ENCODE peak calls at places on chromosome 13, in eight cellular contexts. F, M, X, I, H, D, Z and J are unnamed samples.

GRCh38 chr13:44932850-44933251 is 56.4 kb downstream of the NUFIP1 start:
- DNase-seq in F (peak), M (peak), X (no peak), I (no peak), H (no peak), D (no peak), Z (peak), J (peak)

GRCh38 chr13:49454388-49455015 is 10.4 kb downstream of the SETDB2 start:
- DNase-seq in F (no peak), M (peak), X (no peak), I (no peak), H (no peak), D (no peak), Z (no peak), J (peak)

GRCh38 chr13:58994778-58995177 is 1169.0 kb downstream of the DIAPH3 start:
- DNase-seq in F (peak), M (no peak), X (no peak), I (no peak), H (no peak), D (no peak), Z (no peak), J (peak)

GRCh38 chr13:111936267-111936925 is 130.6 kb upstream of the SOX1 start:
- DNase-seq in F (no peak), M (no peak), X (no peak), I (no peak), H (no peak), D (no peak), Z (no peak), J (no peak)

GRCh38 chr13:61192826-61193225 is 222.8 kb downstream of the PCDH20 start:
- DNase-seq in F (no peak), M (no peak), X (no peak), I (no peak), H (no peak), D (no peak), Z (no peak), J (no peak)

GRCh38 chr13:27583645-27584044 is 36.7 kb downstream of the LNX2 start:
- DNase-seq in F (peak), M (peak), X (no peak), I (no peak), H (no peak), D (no peak), Z (no peak), J (peak)

GRCh38 chr13:77300176-77301141 is 26.4 kb downstream of the MYCBP2 start:
- DNase-seq in F (peak), M (peak), X (no peak), I (no peak), H (no peak), D (no peak), Z (peak), J (peak)

GRCh38 chr13:99481357-99481756 is 19.9 kb upstream of the TM9SF2 start:
- DNase-seq in F (no peak), M (no peak), X (no peak), I (no peak), H (no peak), D (no peak), Z (no peak), J (no peak)

GRCh38 chr13:107964356-107964755 is 251.0 kb downstream of the LIG4 start:
- DNase-seq in F (no peak), M (no peak), X (no peak), I (no peak), H (no peak), D (no peak), Z (no peak), J (peak)

GRCh38 chr13:41405367-41405766 is 52.0 kb upstream of the RGCC start:
- DNase-seq in F (no peak), M (no peak), X (no peak), I (no peak), H (no peak), D (no peak), Z (no peak), J (no peak)

GRCh38 chr13:34143637-34144036 is 325.7 kb downstream of the RFC3 start:
- DNase-seq in F (no peak), M (no peak), X (no peak), I (no peak), H (no peak), D (no peak), Z (no peak), J (no peak)

GRCh38 chr13:41268764-41269163 is 5.4 kb upstream of the MTRF1 start:
- DNase-seq in F (peak), M (no peak), X (no peak), I (no peak), H (no peak), D (no peak), Z (peak), J (peak)

DNA sequence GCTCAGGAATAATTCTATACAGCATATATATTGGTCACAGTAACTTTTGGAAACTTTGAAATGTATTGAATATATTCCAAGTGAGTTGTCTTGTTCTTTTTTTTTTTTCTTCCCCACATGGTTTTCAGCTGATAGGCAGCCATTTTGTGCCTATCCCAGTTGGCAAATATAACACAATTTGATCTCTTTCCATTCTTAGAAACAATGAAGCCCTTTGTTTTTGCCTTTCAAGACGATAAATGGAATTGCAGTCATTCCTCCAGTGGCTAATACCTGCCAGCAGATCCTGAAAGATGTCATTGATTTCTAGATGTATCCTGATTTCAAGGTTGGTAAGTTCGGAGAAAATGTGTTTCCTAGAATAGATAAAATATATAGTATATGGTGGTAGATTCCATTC is 951.1 kb upstream of the SLC10A2 start:
- DNase-seq in F (no peak), M (no peak), X (no peak), I (no peak), H (no peak), D (no peak), Z (no peak), J (no peak)
- TF ChIP-seq CTCF in F (no peak), M (no peak), X (no peak), I (no peak), H (no peak), D (no peak), Z (no peak), J (no peak)

GRCh38 chr13:100855151-100855550 is 180.6 kb upstream of the TMTC4 start:
- DNase-seq in F (no peak), M (no peak), X (no peak), I (no peak), H (no peak), D (no peak), Z (no peak), J (no peak)
- TF ChIP-seq CTCF in F (no peak), M (no peak), X (no peak), I (no peak), H (no peak), D (no peak), Z (no peak), J (no peak)

DNA sequence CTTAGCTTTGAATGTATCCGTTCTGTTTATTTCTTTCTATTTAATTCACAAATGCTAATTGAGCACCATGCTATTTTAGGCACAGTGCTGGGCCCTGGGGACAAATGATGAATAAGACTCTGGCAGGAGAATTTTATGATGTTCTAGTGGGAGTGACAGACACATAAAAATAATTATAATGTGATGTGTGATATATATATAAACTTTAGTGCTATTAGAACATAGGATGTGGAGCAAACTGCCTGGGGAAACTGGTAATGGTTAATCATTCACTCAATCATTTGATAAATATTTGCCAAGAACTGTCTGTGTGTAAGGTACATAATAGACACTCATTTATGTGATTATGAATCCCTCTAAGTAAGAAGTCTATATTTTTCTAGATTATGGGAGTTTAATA is 50.7 kb upstream of the FRY start:
- DNase-seq in F (no peak), M (no peak), X (no peak), I (no peak), H (no peak), D (no peak), Z (no peak), J (no peak)
- TF ChIP-seq CTCF in F (no peak), M (no peak), X (no peak), I (no peak), H (no peak), D (no peak), Z (no peak), J (no peak)

GRCh38 chr13:75365724-75366173 is 116.2 kb downstream of the TBC1D4 start:
- DNase-seq in F (peak), M (peak), X (no peak), I (no peak), H (no peak), D (no peak), Z (peak), J (peak)
- TF ChIP-seq CTCF in F (peak), M (peak), X (no peak), I (no peak), H (no peak), D (no peak), Z (peak), J (peak)

DNA sequence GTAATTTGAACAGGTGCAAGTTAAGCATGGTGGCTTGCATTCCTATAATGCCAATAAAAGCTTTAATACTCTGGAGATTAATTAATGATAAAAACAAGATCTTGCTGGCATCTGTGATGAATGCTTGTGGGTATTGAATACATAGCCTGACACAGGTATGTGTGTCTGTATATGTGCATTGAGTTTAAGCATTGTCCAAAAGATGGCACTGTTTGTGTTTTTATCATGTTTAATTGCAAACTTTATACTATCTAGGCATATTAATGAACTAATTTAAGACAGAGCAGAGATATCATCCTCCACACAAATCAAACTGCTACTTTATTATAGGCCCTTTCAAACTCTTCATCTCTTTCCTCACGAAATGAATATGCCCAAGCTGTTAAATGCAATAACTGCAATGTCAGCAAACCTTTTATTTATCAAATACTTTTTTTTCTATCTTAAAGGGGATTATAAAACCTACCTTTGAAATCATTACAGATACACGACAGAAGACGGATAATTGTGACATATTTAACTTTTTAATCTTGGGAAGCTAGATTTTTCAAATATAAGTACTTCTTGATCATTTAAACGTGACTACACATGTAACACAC is 86.5 kb downstream of the TNFSF11 start:
- DNase-seq in F (no peak), M (peak), X (no peak), I (no peak), H (no peak), D (no peak), Z (peak), J (peak)
- TF ChIP-seq CTCF in F (no peak), M (peak), X (no peak), I (no peak), H (no peak), D (no peak), Z (peak), J (peak)